ENCODE peak calls at places on chromosomes 7 and 10, in six cellular contexts. Z is lower lobe of right lung, I is body of pancreas, C is small intestine, D is lung, M is endothelial cell of umbilical vein. J is an unnamed sample. For H3K4me1 and H3K9me3, the result is how much of the 10 kb centered on the place peaks cover.

GRCh38 chr7:135659159-135659837 is 3.0 kb upstream of the STMP1 start:
- DNase-seq in Z (no peak), I (no peak), C (no peak), D (no peak), M (peak), J (no peak)

GRCh38 chr10:493391-494148 is 195.9 kb downstream of the DIP2C start:
- DNase-seq in Z (no peak), I (no peak), C (no peak), D (no peak), M (no peak), J (no peak)

GRCh38 chr7:132475669-132476116 is 100.6 kb downstream of the PLXNA4 start:
- DNase-seq in Z (no peak), I (no peak), C (no peak), D (no peak), M (no peak), J (peak)

GRCh38 chr7:79091661-79092060 is 361.8 kb downstream of the MAGI2 start:
- DNase-seq in Z (no peak), I (no peak), C (no peak), D (no peak), M (no peak), J (no peak)

GRCh38 chr7:100465702-100466311 is 1.7 kb upstream of the SPACDR start:
- DNase-seq in Z (peak), I (peak), C (peak), D (peak), M (peak), J (peak)

GRCh38 chr7:13279854-13280435 is 592.5 kb downstream of the ARL4A start:
- DNase-seq in Z (no peak), I (no peak), C (peak), D (no peak), M (peak), J (no peak)

GRCh38 chr7:35906191-35906908 is 105.5 kb downstream of the SEPTIN7 start:
- DNase-seq in Z (no peak), I (peak), C (peak), D (peak), M (peak), J (peak)

GRCh38 chr7:139079861-139080260 is 29.7 kb downstream of the ZC3HAV1 start:
- DNase-seq in Z (no peak), I (no peak), C (no peak), D (no peak), M (no peak), J (no peak)

GRCh38 chr7:82036146-82036886 is 266.5 kb upstream of the HGF start:
- DNase-seq in Z (no peak), I (no peak), C (no peak), D (no peak), M (peak), J (no peak)

GRCh38 chr7:151876899-151877777 is at the start of gene PRKAG2:
- DNase-seq in Z (peak), I (peak), C (peak), D (peak), M (peak), J (peak)

GRCh38 chr10:68087338-68088029 is 12.4 kb upstream of the HERC4 start:
- DNase-seq in Z (no peak), I (no peak), C (no peak), D (no peak), M (no peak), J (no peak)

GRCh38 chr10:35607475-35608316 is 2.6 kb downstream of the GJD4 start:
- DNase-seq in Z (peak), I (no peak), C (no peak), D (no peak), M (no peak), J (peak)

GRCh38 chr10:8048281-8049008 is 6.0 kb upstream of the GATA3 start:
- DNase-seq in Z (no peak), I (no peak), C (no peak), D (no peak), M (no peak), J (peak)

GRCh38 chr7:1494447-1494846 is 9.7 kb downstream of the INTS1 start:
- DNase-seq in Z (no peak), I (no peak), C (no peak), D (no peak), M (no peak), J (no peak)

GRCh38 chr7:127251458-127252379 is 1.0 kb downstream of the GRM8 start:
- DNase-seq in Z (no peak), I (peak), C (no peak), D (no peak), M (no peak), J (no peak)

GRCh38 chr10:89553064-89553734 is 17.8 kb upstream of the SLC16A12 start:
- DNase-seq in Z (no peak), I (no peak), C (peak), D (no peak), M (peak), J (no peak)

GRCh38 chr7:33893377-33893776 is 12.0 kb upstream of the BMPER start:
- DNase-seq in Z (no peak), I (no peak), C (no peak), D (peak), M (no peak), J (no peak)

GRCh38 chr10:122307669-122308486 is 36.8 kb downstream of the BTBD16 start:
- DNase-seq in Z (no peak), I (peak), C (peak), D (peak), M (peak), J (no peak)

GRCh38 chr7:39664585-39664984 is 41.2 kb downstream of the RALA start:
- DNase-seq in Z (no peak), I (no peak), C (no peak), D (no peak), M (no peak), J (no peak)

GRCh38 chr10:24720096-24720495 is 3.6 kb downstream of the ARHGAP21 start:
- DNase-seq in Z (no peak), I (no peak), C (peak), D (no peak), M (no peak), J (no peak)

GRCh38 chr7:5488286-5488878 is 64.7 kb upstream of the TNRC18 start:
- DNase-seq in Z (no peak), I (no peak), C (no peak), D (no peak), M (no peak), J (no peak)

GRCh38 chr7:133570321-133570720 is 317.4 kb downstream of the EXOC4 start:
- DNase-seq in Z (no peak), I (no peak), C (no peak), D (no peak), M (no peak), J (no peak)

GRCh38 chr7:151382079-151382885 is 27.6 kb downstream of the WDR86 start:
- DNase-seq in Z (no peak), I (no peak), C (no peak), D (no peak), M (no peak), J (no peak)

GRCh38 chr10:48653347-48653746 is 31.3 kb upstream of the WDFY4 start:
- DNase-seq in Z (no peak), I (no peak), C (no peak), D (no peak), M (no peak), J (no peak)
- H3K4me3 ChIP-seq in Z (no peak), I (no peak), C (no peak), D (no peak), M (no peak), J (no peak)

GRCh38 chr7:12133865-12134264 is 77.2 kb upstream of the TMEM106B start:
- DNase-seq in Z (no peak), I (no peak), C (peak), D (peak), M (no peak), J (no peak)
- H3K4me1 ChIP-seq in Z (under half), I (under half), C (under half), D (under half), M (under half), J (under half)

GRCh38 chr7:157538321-157538720 is 201.5 kb downstream of the DNAJB6 start:
- DNase-seq in Z (peak), I (no peak), C (no peak), D (no peak), M (no peak), J (peak)
- H3K9me3 ChIP-seq in Z (under half), I (under half), C (under half), D (under half), M (under half), J (under half)

GRCh38 chr10:96271017-96271815 is at the start of gene BLNK:
- DNase-seq in Z (peak), I (peak), C (peak), D (peak), M (no peak), J (no peak)

GRCh38 chr10:96275685-96276418 is 4.5 kb upstream of the BLNK start:
- DNase-seq in Z (peak), I (peak), C (peak), D (peak), M (no peak), J (no peak)

GRCh38 chr10:96272256-96272985 is 1.1 kb upstream of the BLNK start:
- DNase-seq in Z (no peak), I (no peak), C (peak), D (no peak), M (no peak), J (no peak)

GRCh38 chr10:96270564-96270963 is 805 bp downstream of the BLNK start:
- DNase-seq in Z (no peak), I (no peak), C (peak), D (no peak), M (no peak), J (no peak)

GRCh38 chr10:96272986-96273280 is 1.6 kb upstream of the BLNK start:
- DNase-seq in Z (no peak), I (no peak), C (no peak), D (no peak), M (no peak), J (no peak)
- H3K4me3 ChIP-seq in Z (peak), I (no peak), C (peak), D (no peak), M (no peak), J (no peak)